ENCODE peak calls at places on chromosomes 6 and 20, in five cellular contexts. One of them, this sample, is unnamed. For H3K4me1, the result is how much of the 10 kb centered on the place peaks cover.

GRCh38 chr6:77401231-77401630 is 62.1 kb downstream of the HTR1B start:
- DNase-seq in HepG2: no peak
- DNase-seq in breast epithelium: no peak
- DNase-seq in spleen: no peak
- DNase-seq in prostate gland: no peak
- DNase-seq in this sample: no peak

GRCh38 chr6:149471801-149472200 is 13.0 kb downstream of the ZC3H12D start:
- DNase-seq in breast epithelium: no peak
- DNase-seq in prostate gland: no peak
- DNase-seq in HepG2: no peak
- DNase-seq in spleen: peak
- DNase-seq in this sample: no peak

GRCh38 chr6:128600397-128600951 is 80.1 kb upstream of the PTPRK start:
- DNase-seq in prostate gland: no peak
- DNase-seq in spleen: no peak
- DNase-seq in breast epithelium: no peak
- DNase-seq in HepG2: no peak
- DNase-seq in this sample: no peak

GRCh38 chr20:48620486-48621255 is 207.1 kb downstream of the PREX1 start:
- DNase-seq in HepG2: peak
- DNase-seq in prostate gland: peak
- DNase-seq in breast epithelium: peak
- DNase-seq in spleen: peak
- DNase-seq in this sample: peak

GRCh38 chr6:128235556-128235955 is 284.8 kb downstream of the PTPRK start:
- DNase-seq in HepG2: no peak
- DNase-seq in prostate gland: no peak
- DNase-seq in spleen: no peak
- DNase-seq in breast epithelium: no peak
- DNase-seq in this sample: no peak

GRCh38 chr6:52929321-52930164 is 20.0 kb upstream of the GSTA3 start:
- DNase-seq in breast epithelium: no peak
- DNase-seq in spleen: no peak
- DNase-seq in prostate gland: peak
- DNase-seq in HepG2: peak
- DNase-seq in this sample: no peak

GRCh38 chr20:3734111-3734843 is 1.8 kb downstream of the HSPA12B start:
- DNase-seq in HepG2: no peak
- DNase-seq in breast epithelium: peak
- DNase-seq in prostate gland: no peak
- DNase-seq in spleen: peak
- DNase-seq in this sample: peak

GRCh38 chr6:95095271-95095670 is 482.1 kb upstream of the MANEA start:
- DNase-seq in HepG2: no peak
- DNase-seq in spleen: no peak
- DNase-seq in breast epithelium: no peak
- DNase-seq in prostate gland: no peak
- DNase-seq in this sample: no peak

GRCh38 chr20:37926612-37927011 is 23.7 kb downstream of the VSTM2L start:
- DNase-seq in HepG2: no peak
- DNase-seq in prostate gland: no peak
- DNase-seq in spleen: no peak
- DNase-seq in breast epithelium: no peak
- DNase-seq in this sample: no peak

GRCh38 chr6:135159531-135159930 is 21.6 kb upstream of the MYB start:
- DNase-seq in prostate gland: no peak
- DNase-seq in breast epithelium: no peak
- DNase-seq in spleen: no peak
- DNase-seq in HepG2: no peak
- DNase-seq in this sample: no peak

GRCh38 chr6:17226269-17226668 is 54.9 kb upstream of the RBM24 start:
- DNase-seq in HepG2: no peak
- DNase-seq in prostate gland: no peak
- DNase-seq in breast epithelium: no peak
- DNase-seq in spleen: no peak
- DNase-seq in this sample: no peak

GRCh38 chr6:14474816-14475215 is 357.2 kb downstream of the CD83 start:
- DNase-seq in prostate gland: no peak
- DNase-seq in spleen: no peak
- DNase-seq in breast epithelium: no peak
- DNase-seq in HepG2: no peak
- DNase-seq in this sample: no peak

GRCh38 chr6:6665505-6665904 is 77.0 kb downstream of the LY86 start:
- DNase-seq in HepG2: no peak
- DNase-seq in breast epithelium: no peak
- DNase-seq in spleen: no peak
- DNase-seq in prostate gland: no peak
- DNase-seq in this sample: no peak

GRCh38 chr6:6660339-6661045 is 72.0 kb downstream of the LY86 start:
- DNase-seq in breast epithelium: no peak
- DNase-seq in prostate gland: no peak
- DNase-seq in spleen: no peak
- DNase-seq in HepG2: no peak
- DNase-seq in this sample: no peak

GRCh38 chr6:6661191-6661590 is 72.7 kb downstream of the LY86 start:
- DNase-seq in prostate gland: no peak
- DNase-seq in HepG2: no peak
- DNase-seq in spleen: no peak
- DNase-seq in breast epithelium: no peak
- DNase-seq in this sample: no peak

GRCh38 chr6:6659600-6660327 is 71.2 kb downstream of the LY86 start:
- DNase-seq in spleen: no peak
- DNase-seq in prostate gland: no peak
- DNase-seq in breast epithelium: no peak
- DNase-seq in HepG2: no peak
- DNase-seq in this sample: peak

GRCh38 chr6:6661684-6662083 is 73.2 kb downstream of the LY86 start:
- DNase-seq in breast epithelium: no peak
- DNase-seq in spleen: no peak
- DNase-seq in prostate gland: no peak
- DNase-seq in HepG2: peak
- DNase-seq in this sample: peak
- TF ChIP-seq POLR2AphosphoS5 in breast epithelium: no peak
- TF ChIP-seq POLR2AphosphoS5 in spleen: no peak
- TF ChIP-seq POLR2AphosphoS5 in prostate gland: no peak
- TF ChIP-seq POLR2AphosphoS5 in HepG2: no peak
- TF ChIP-seq POLR2AphosphoS5 in this sample: no peak

GRCh38 chr6:32176476-32177181 is 745 bp upstream of the AGPAT1 start:
- DNase-seq in HepG2: no peak
- DNase-seq in breast epithelium: no peak
- DNase-seq in prostate gland: no peak
- DNase-seq in spleen: no peak
- DNase-seq in this sample: no peak

GRCh38 chr6:32177788-32178546 is at the start of gene RNF5:
- DNase-seq in prostate gland: peak
- DNase-seq in breast epithelium: peak
- DNase-seq in spleen: peak
- DNase-seq in HepG2: peak
- DNase-seq in this sample: peak

GRCh38 chr6:32177182-32177787 is 920 bp upstream of the RNF5 start:
- DNase-seq in spleen: no peak
- DNase-seq in breast epithelium: no peak
- DNase-seq in prostate gland: no peak
- DNase-seq in HepG2: no peak
- DNase-seq in this sample: no peak

GRCh38 chr6:32179746-32180405 is 1.7 kb downstream of the RNF5 start:
- DNase-seq in prostate gland: no peak
- DNase-seq in HepG2: no peak
- DNase-seq in breast epithelium: no peak
- DNase-seq in spleen: no peak
- DNase-seq in this sample: no peak

GRCh38 chr6:32178547-32179440 is 589 bp downstream of the RNF5 start:
- DNase-seq in spleen: no peak
- DNase-seq in HepG2: no peak
- DNase-seq in prostate gland: no peak
- DNase-seq in breast epithelium: no peak
- DNase-seq in this sample: no peak
- H3K4me1 ChIP-seq in spleen: under half
- H3K4me1 ChIP-seq in HepG2: under half
- H3K4me1 ChIP-seq in prostate gland: under half
- H3K4me1 ChIP-seq in breast epithelium: under half
- H3K4me1 ChIP-seq in this sample: under half

DNA sequence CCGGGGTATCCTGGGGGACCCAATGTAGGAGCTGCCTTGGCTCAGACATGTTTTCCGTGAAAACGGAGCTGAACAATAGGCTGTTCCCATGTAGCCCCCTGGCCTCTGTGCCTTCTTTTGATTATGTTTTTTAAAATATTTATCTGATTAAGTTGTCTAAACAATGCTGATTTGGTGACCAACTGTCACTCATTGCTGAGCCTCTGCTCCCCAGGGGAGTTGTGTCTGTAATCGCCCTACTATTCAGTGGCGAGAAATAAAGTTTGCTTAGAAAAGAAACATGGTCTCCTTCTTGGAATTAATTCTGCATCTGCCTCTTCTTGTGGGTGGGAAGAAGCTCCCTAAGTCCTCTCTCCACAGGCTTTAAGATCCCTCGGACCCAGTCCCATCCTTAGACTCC is 2.7 kb downstream of the TNF start:
- DNase-seq in HepG2: no peak
- DNase-seq in breast epithelium: no peak
- DNase-seq in spleen: no peak
- DNase-seq in prostate gland: no peak
- DNase-seq in this sample: no peak
- H3K27ac ChIP-seq in HepG2: no peak
- H3K27ac ChIP-seq in breast epithelium: no peak
- H3K27ac ChIP-seq in spleen: peak
- H3K27ac ChIP-seq in prostate gland: no peak
- H3K27ac ChIP-seq in this sample: no peak

GRCh38 chr20:63864978-63865640 is at the start of gene TPD52L2:
- DNase-seq in prostate gland: peak
- DNase-seq in spleen: peak
- DNase-seq in breast epithelium: peak
- DNase-seq in HepG2: peak
- DNase-seq in this sample: peak
- TF ChIP-seq POLR2AphosphoS5 in prostate gland: peak
- TF ChIP-seq POLR2AphosphoS5 in spleen: peak
- TF ChIP-seq POLR2AphosphoS5 in breast epithelium: peak
- TF ChIP-seq POLR2AphosphoS5 in HepG2: peak
- TF ChIP-seq POLR2AphosphoS5 in this sample: peak

GRCh38 chr20:1121439-1121838 is 3.0 kb downstream of the PSMF1 start:
- DNase-seq in prostate gland: no peak
- DNase-seq in HepG2: no peak
- DNase-seq in breast epithelium: no peak
- DNase-seq in spleen: no peak
- DNase-seq in this sample: no peak
- H3K4me1 ChIP-seq in prostate gland: under half
- H3K4me1 ChIP-seq in HepG2: half or more
- H3K4me1 ChIP-seq in breast epithelium: under half
- H3K4me1 ChIP-seq in spleen: under half
- H3K4me1 ChIP-seq in this sample: under half

GRCh38 chr6:41033776-41034175 is 5.2 kb downstream of the UNC5CL start:
- DNase-seq in prostate gland: no peak
- DNase-seq in HepG2: no peak
- DNase-seq in breast epithelium: no peak
- DNase-seq in spleen: no peak
- DNase-seq in this sample: no peak
- H3K27ac ChIP-seq in prostate gland: no peak
- H3K27ac ChIP-seq in HepG2: no peak
- H3K27ac ChIP-seq in breast epithelium: no peak
- H3K27ac ChIP-seq in spleen: no peak
- H3K27ac ChIP-seq in this sample: no peak

DNA sequence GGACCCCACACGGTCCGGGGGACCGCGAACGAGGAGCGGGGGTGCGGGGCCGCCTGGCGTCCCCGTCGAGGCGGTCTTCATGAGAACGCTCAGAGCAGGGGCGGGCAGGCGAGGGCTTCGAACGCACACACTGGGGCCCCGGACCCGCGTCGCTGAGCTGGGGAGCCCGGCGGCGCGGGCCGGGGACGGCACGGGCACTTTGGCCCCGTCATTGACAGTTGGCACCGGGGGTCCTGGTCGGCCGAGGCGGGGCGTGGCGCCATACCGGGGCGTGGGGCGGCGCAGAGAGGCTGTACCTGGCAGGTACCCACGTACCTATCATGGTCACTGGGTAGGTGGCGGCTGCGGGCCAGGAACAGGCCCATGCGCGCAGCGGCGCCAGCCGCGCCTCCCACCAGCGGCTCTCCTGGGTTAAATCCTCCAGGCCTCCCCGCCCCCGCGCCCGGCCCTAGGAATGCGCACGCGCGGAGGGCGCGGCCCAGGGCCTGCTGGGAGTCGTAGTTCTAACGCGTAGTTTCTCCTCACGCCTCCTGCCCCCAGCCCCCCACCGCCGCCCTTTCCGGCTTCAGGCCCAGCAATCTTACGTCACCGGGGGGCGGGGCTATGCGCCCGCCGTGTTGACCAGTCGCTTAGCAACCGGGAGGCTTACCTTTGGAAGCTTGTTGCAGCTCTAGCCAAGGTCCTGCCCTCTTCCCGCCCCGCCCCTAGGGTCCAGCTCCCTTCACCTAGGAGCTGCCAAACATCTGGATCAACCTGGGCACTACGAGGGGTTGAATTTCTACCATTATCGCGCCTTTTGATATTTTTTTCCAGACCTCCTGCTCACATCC is at the start of the genes PACRG and PRKN:
- DNase-seq in prostate gland: peak
- DNase-seq in breast epithelium: peak
- DNase-seq in HepG2: peak
- DNase-seq in spleen: peak
- DNase-seq in this sample: peak
- TF ChIP-seq POLR2AphosphoS5 in prostate gland: peak
- TF ChIP-seq POLR2AphosphoS5 in breast epithelium: peak
- TF ChIP-seq POLR2AphosphoS5 in HepG2: peak
- TF ChIP-seq POLR2AphosphoS5 in spleen: peak
- TF ChIP-seq POLR2AphosphoS5 in this sample: peak

GRCh38 chr20:23419995-23420901 is 1.0 kb downstream of the NAPB start:
- DNase-seq in HepG2: peak
- DNase-seq in breast epithelium: no peak
- DNase-seq in prostate gland: peak
- DNase-seq in spleen: peak
- DNase-seq in this sample: peak

GRCh38 chr20:23417861-23418260 is 3.4 kb downstream of the NAPB start:
- DNase-seq in HepG2: no peak
- DNase-seq in prostate gland: no peak
- DNase-seq in breast epithelium: no peak
- DNase-seq in spleen: no peak
- DNase-seq in this sample: no peak

GRCh38 chr20:23425129-23425528 is 3.8 kb upstream of the NAPB start:
- DNase-seq in HepG2: no peak
- DNase-seq in prostate gland: no peak
- DNase-seq in breast epithelium: no peak
- DNase-seq in spleen: no peak
- DNase-seq in this sample: no peak

GRCh38 chr20:23419657-23419994 is 1.7 kb downstream of the NAPB start:
- DNase-seq in spleen: no peak
- DNase-seq in prostate gland: no peak
- DNase-seq in HepG2: no peak
- DNase-seq in breast epithelium: no peak
- DNase-seq in this sample: no peak

GRCh38 chr20:23420943-23421925 is at the start of gene NAPB:
- DNase-seq in prostate gland: peak
- DNase-seq in spleen: peak
- DNase-seq in breast epithelium: peak
- DNase-seq in HepG2: peak
- DNase-seq in this sample: peak
- H3K4me1 ChIP-seq in prostate gland: under half
- H3K4me1 ChIP-seq in spleen: under half
- H3K4me1 ChIP-seq in breast epithelium: under half
- H3K4me1 ChIP-seq in HepG2: half or more
- H3K4me1 ChIP-seq in this sample: under half

GRCh38 chr6:22112490-22112889 is 184.3 kb downstream of the PRL start:
- DNase-seq in spleen: no peak
- DNase-seq in breast epithelium: no peak
- DNase-seq in HepG2: no peak
- DNase-seq in prostate gland: no peak
- DNase-seq in this sample: no peak
- H3K27ac ChIP-seq in spleen: no peak
- H3K27ac ChIP-seq in breast epithelium: no peak
- H3K27ac ChIP-seq in HepG2: no peak
- H3K27ac ChIP-seq in prostate gland: no peak
- H3K27ac ChIP-seq in this sample: no peak